ENCODE peak calls at places on chromosomes 6 and 20, in four cellular contexts. A, D, H and V are unnamed samples. For H3K4me1 and H3K9me3, the result is how much of the 10 kb centered on the place peaks cover.

GRCh38 chr6:47741807-47742206 is 40.0 kb upstream of the OPN5 start:
- DNase-seq in A (no peak), D (peak), H (no peak), V (no peak)

GRCh38 chr6:52423448-52423847 is 3.3 kb downstream of the EFHC1 start:
- DNase-seq in A (no peak), D (no peak), H (no peak), V (no peak)

GRCh38 chr20:39464238-39464637 is 502.1 kb downstream of the DHX35 start:
- DNase-seq in A (no peak), D (no peak), H (no peak), V (no peak)

GRCh38 chr6:28336284-28337024 is 506 bp upstream of the ZSCAN31 start:
- DNase-seq in A (no peak), D (peak), H (no peak), V (peak)

GRCh38 chr20:45061244-45061643 is 39.7 kb downstream of the KCNS1 start:
- DNase-seq in A (no peak), D (peak), H (no peak), V (peak)

GRCh38 chr6:159943101-159943632 is 25.7 kb upstream of the IGF2R start:
- DNase-seq in A (no peak), D (peak), H (no peak), V (peak)

GRCh38 chr6:144908004-144908403 is 622.9 kb downstream of the UTRN start:
- DNase-seq in A (no peak), D (no peak), H (no peak), V (no peak)

GRCh38 chr6:31122803-31123706 is 2.8 kb upstream of the CDSN start:
- DNase-seq in A (peak), D (peak), H (no peak), V (peak)

GRCh38 chr6:113649276-113649675 is 207.9 kb upstream of the MARCKS start:
- DNase-seq in A (no peak), D (peak), H (no peak), V (no peak)

GRCh38 chr6:122322824-122323223 is 76.6 kb upstream of the HSF2 start:
- DNase-seq in A (no peak), D (peak), H (no peak), V (no peak)

GRCh38 chr6:132749111-132749510 is 8.6 kb downstream of the VNN2 start:
- DNase-seq in A (no peak), D (peak), H (no peak), V (no peak)

GRCh38 chr6:69391106-69391505 is 405.7 kb downstream of the LMBRD1 start:
- DNase-seq in A (no peak), D (no peak), H (no peak), V (no peak)

GRCh38 chr20:62761058-62761758 is 35.1 kb upstream of the MRGBP start:
- DNase-seq in A (no peak), D (no peak), H (no peak), V (no peak)

GRCh38 chr6:73388433-73388799 is 6.2 kb upstream of the DDX43 start:
- DNase-seq in A (no peak), D (no peak), H (no peak), V (no peak)

GRCh38 chr20:62044671-62045070 is 21.0 kb downstream of the TAF4 start:
- DNase-seq in A (no peak), D (no peak), H (no peak), V (no peak)

GRCh38 chr6:1679691-1680068 is 70.0 kb downstream of the FOXC1 start:
- DNase-seq in A (no peak), D (peak), H (no peak), V (no peak)

GRCh38 chr20:2899243-2899642 is 26.0 kb downstream of the PTPRA start:
- DNase-seq in A (no peak), D (no peak), H (no peak), V (no peak)

GRCh38 chr6:113936093-113936934 is 34.6 kb downstream of the HDAC2 start:
- DNase-seq in A (no peak), D (peak), H (no peak), V (no peak)

GRCh38 chr6:39980839-39981580 is 46.7 kb upstream of the MOCS1 start:
- DNase-seq in A (no peak), D (peak), H (no peak), V (peak)

GRCh38 chr6:54609986-54610385 is 236.6 kb upstream of the FAM83B start:
- DNase-seq in A (no peak), D (no peak), H (no peak), V (no peak)

DNA sequence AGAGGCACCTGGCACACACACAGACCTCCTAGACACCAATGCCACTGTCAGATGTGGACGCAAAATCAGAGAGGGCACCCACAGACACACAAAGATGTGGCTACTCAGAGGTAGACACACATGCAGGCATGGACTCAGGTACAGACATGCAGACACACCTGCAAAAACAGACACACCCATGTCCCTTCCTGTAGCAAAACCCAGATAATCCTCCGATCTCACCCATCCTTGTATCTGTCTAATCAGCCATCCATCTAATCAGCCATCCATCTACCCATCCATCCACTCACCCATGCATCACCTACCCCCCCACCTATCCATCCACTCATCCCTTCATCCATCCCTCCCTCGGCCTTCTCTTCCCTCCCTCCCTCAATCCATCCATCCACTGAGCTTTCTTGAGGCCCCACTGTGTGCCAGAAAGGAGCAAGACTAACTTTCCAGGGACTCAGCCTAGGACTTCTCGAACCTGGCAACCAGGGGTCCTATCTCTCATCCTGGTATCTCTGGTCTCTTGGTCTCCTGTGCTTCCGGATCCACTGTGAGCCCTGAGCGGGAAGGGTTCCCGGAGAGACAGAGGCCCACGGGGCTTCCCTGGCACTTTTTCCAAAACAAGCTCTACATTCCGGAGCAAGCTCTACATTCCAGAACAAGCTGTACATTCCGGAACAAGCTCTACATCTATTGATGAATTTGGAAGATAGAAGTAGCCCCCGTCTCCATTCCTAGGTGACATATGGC is 1.1 kb upstream of the TGM2 start:
- DNase-seq in A (no peak), D (peak), H (no peak), V (no peak)
- H3K4me1 ChIP-seq in A (under half), D (under half), H (under half), V (under half)

DNA sequence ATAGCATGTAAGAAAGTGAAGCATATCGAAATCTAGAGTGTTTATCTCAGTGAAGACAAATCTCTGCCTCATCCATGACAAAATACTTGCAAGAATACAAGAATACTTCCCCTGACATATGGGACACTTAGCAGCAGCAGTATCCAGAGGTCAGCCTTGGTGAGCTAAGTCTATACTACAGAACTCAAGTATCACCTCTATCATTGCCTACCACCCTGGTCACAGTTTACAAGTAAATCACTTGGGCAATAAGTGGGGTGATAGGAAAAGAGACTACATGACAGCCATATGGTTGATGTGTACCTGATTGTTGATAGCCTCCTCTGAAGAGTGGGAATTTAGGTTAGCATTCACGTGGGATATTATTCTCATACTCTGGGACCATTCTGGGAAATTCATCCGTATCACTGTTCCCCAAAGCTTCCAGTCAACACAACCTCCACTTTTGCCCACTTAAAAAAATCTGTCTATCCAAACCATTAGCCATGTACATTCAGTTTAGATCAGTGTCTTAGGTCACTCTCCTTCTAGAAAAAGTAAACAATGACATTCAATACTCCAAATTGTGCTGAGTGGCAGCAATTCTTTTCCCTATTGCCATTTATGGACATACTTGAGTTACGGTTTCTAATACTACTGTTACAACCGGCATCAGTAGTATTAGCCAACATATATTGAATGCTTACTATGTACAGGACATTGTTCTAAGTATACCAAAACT is 118.2 kb upstream of the PRSS16 start:
- DNase-seq in A (no peak), D (no peak), H (no peak), V (peak)
- H3K27ac ChIP-seq in A (no peak), D (no peak), H (no peak), V (peak)

DNA sequence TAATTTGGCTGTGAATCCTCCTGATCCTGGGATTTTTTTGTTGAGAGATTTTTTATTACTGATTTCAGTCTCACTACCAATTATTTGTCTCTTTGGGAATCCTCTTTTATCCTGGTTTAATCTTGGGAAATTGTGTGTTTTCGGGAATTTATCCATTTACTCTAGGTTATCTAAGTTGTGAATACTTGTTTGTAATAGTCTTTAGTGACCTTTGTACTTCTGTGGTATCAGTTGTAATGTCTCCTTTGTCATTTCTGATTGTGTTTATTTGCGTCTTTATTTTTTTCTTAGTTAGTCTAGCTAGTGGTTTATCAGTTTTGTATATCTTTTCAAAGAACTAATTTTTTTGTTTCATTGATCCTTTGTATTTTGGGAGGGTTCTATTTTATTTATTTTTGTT is 27.3 kb upstream of the ZNF337 start:
- DNase-seq in A (no peak), D (no peak), H (no peak), V (no peak)
- H3K9me3 ChIP-seq in A (under half), D (under half), H (under half), V (under half)

DNA sequence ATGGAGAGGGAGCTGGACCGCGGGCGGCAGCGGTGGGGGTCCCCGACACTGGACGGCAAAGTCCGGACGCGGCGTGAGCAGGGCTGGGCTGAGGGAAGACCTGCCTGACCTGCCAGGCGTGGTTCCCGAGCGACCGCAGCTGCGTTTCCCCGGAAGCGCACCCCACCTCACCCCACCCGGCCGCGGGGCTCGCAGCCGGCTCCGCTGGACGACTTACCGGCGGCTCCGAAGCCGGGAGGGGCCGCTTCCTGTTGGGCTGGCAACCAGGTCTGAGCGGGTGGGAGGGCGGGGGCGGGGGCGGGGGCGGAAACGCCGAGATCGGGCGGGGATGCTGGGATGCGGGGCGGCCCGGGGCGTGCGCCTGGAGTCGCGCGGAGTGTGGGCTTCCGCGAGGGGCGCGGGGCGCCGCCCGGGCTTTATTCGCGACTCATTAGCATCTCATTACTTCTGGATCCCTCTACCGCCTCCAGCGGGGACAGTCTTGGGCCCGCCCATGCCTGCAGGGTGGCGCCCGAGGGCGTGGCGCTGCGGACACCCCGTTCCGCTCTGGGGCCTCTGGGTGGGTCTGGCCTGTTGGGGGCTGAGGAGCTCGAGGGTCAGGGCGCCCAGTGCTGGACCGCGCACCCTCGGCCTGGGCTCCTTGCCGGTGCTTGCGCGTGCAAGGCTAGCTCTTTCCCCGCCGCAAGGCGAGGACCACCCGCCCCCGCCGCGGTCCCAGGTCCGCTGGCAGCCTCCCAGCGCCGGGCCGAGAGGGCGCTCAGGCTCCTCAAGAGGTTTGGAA is at the start of gene MICAL1:
- DNase-seq in A (peak), D (peak), H (peak), V (peak)
- H3K4me1 ChIP-seq in A (under half), D (under half), H (under half), V (under half)

DNA sequence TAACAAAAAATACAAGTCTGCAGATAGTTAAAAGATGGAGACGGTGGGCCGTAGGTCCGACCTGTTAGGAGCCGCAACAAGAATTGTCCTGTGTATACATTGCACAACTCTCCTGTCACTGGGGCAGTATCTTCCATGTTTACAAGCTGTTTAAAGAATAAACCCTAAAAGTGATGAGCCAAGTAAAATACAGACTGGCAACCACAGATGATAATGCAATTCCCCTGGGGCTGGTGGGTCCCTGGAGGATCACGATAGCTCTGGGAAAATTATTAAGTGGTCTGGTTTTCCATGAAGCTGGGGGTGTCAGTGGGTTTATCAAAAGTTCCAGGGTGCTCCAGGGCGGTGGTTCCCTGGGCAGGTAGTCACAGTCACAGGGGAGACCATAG is 8.1 kb upstream of the FAM50B start:
- DNase-seq in A (no peak), D (peak), H (no peak), V (no peak)
- H3K27ac ChIP-seq in A (no peak), D (no peak), H (no peak), V (peak)